ENCODE peak calls at places on chromosomes 7 and 10, in ten cellular contexts. E is suprapubic skin, K is gastrocnemius medialis, Y is IMR-90, V is Peyer's patch, N is uterus, F is transverse colon, H is heart left ventricle, M is right lobe of liver, P is breast epithelium. X is an unnamed sample.
A peak's percentile ranks its signal among the peaks of the same experiment; 100 is the strongest.

GRCh38 chr10:51685768-51686167 is 13.6 kb downstream of the CSTF2T start:
- DNase-seq in E (no peak), K (no peak), Y (no peak), V (no peak), N (no peak), F (no peak), H (no peak), M (no peak), P (no peak), X (no peak)

GRCh38 chr10:31644931-31645633 is 283.5 kb downstream of the ARHGAP12 start:
- DNase-seq in E (no peak), K (no peak), Y (peak; percentile 55), V (no peak), N (no peak), F (no peak), H (no peak), M (no peak), P (no peak), X (no peak)

GRCh38 chr10:100008708-100009282 is 952 bp downstream of the DNMBP start:
- DNase-seq in E (no peak), K (no peak), Y (no peak), V (no peak), N (no peak), F (no peak), H (no peak), M (no peak), P (no peak), X (no peak)

GRCh38 chr10:37856881-37857286 is 526 bp downstream of the ZNF248 start:
- DNase-seq in E (peak; percentile 58), K (no peak), Y (no peak), V (peak; percentile 53), N (peak; percentile 34), F (peak; percentile 31), H (peak; percentile 30), M (peak; percentile 51), P (peak; percentile 24), X (peak; percentile 54)

GRCh38 chr10:93695720-93696119 is 6.7 kb downstream of the FRA10AC1 start:
- DNase-seq in E (no peak), K (no peak), Y (no peak), V (no peak), N (no peak), F (no peak), H (no peak), M (no peak), P (no peak), X (no peak)

GRCh38 chr10:130388746-130389145 is 252.6 kb downstream of the GLRX3 start:
- DNase-seq in E (no peak), K (no peak), Y (no peak), V (no peak), N (no peak), F (no peak), H (no peak), M (peak; percentile 6), P (no peak), X (no peak)

GRCh38 chr7:132742152-132742551 is 165.9 kb upstream of the PLXNA4 start:
- DNase-seq in E (no peak), K (no peak), Y (peak; percentile 89), V (no peak), N (no peak), F (no peak), H (peak; percentile 58), M (no peak), P (no peak), X (peak; percentile 81)

GRCh38 chr7:132609906-132610520 is 33.7 kb upstream of the PLXNA4 start:
- DNase-seq in E (no peak), K (no peak), Y (no peak), V (no peak), N (no peak), F (no peak), H (no peak), M (no peak), P (no peak), X (no peak)

GRCh38 chr10:29377333-29377961 is 88.6 kb downstream of the LYZL1 start:
- DNase-seq in E (no peak), K (no peak), Y (peak; percentile 42), V (no peak), N (no peak), F (no peak), H (no peak), M (no peak), P (no peak), X (no peak)

GRCh38 chr7:5064391-5065106 is 18.9 kb downstream of the RBAK start:
- DNase-seq in E (no peak), K (no peak), Y (no peak), V (no peak), N (no peak), F (no peak), H (no peak), M (no peak), P (no peak), X (no peak)

GRCh38 chr7:77415474-77415821 is 701 bp downstream of the GSAP start:
- DNase-seq in E (no peak), K (no peak), Y (no peak), V (peak; percentile 87), N (no peak), F (peak; percentile 48), H (peak; percentile 35), M (no peak), P (no peak), X (peak; percentile 37)

GRCh38 chr7:77415822-77416620 is at the start of gene GSAP:
- DNase-seq in E (no peak), K (peak; percentile 45), Y (no peak), V (peak; percentile 88), N (peak; percentile 45), F (peak; percentile 81), H (peak; percentile 62), M (peak; percentile 88), P (peak; percentile 24), X (peak; percentile 66)

GRCh38 chr7:77413128-77413527 is 3.0 kb downstream of the GSAP start:
- DNase-seq in E (no peak), K (no peak), Y (no peak), V (no peak), N (no peak), F (no peak), H (no peak), M (no peak), P (no peak), X (no peak)

GRCh38 chr7:77416621-77417371 is 647 bp upstream of the GSAP start:
- DNase-seq in E (no peak), K (no peak), Y (no peak), V (no peak), N (no peak), F (no peak), H (no peak), M (no peak), P (no peak), X (no peak)

DNA sequence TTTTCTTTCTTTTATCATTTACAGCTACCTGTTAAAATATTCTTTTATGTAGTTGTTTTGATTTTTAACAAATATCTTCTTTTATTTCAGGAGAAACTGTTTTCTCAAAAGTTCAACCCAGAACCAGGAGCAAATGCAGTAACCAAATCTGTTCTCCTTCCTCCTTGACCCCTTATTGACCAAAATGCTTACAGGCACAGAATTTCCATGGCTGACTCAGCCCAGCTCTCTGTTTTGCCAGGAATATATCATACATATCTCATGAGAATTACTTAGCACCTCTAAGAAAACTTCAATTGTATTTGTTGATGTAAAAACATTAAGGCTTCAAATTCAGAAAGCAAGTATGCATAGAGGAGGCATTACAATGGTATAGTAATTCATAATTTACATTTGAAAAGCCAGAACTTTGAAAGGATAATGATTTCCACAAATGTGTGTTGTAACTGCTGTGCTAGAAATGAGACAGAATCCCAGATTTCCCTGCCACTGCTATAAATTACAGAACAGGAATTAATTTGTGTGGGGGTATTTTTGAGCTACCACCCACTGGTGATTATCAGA is 2.2 kb downstream of the GSAP start:
- DNase-seq in E (no peak), K (no peak), Y (peak; percentile 59), V (no peak), N (no peak), F (no peak), H (no peak), M (no peak), P (no peak), X (no peak)
- H3K27ac ChIP-seq in E (no peak overlapping the region), K (no peak overlapping the region), Y (no peak overlapping the region), V (peak overlapping the region; percentile 98), N (no peak overlapping the region), F (no peak overlapping the region), H (no peak overlapping the region), M (peak overlapping the region; percentile 18), P (no peak overlapping the region), X (no peak overlapping the region)

GRCh38 chr10:22700489-22700888 is 13.9 kb downstream of the PIP4K2A start:
- DNase-seq in E (no peak), K (no peak), Y (no peak), V (no peak), N (no peak), F (no peak), H (no peak), M (no peak), P (no peak), X (no peak)
- TF ChIP-seq POLR2A in E (no peak), K (no peak), Y (no peak), V (no peak), N (no peak), F (no peak), H (no peak), M (no peak), P (no peak), X (no peak)

GRCh38 chr10:91860885-91861284 is 48.4 kb downstream of the FGFBP3 start:
- DNase-seq in E (no peak), K (no peak), Y (no peak), V (no peak), N (no peak), F (no peak), H (no peak), M (no peak), P (no peak), X (no peak)

DNA sequence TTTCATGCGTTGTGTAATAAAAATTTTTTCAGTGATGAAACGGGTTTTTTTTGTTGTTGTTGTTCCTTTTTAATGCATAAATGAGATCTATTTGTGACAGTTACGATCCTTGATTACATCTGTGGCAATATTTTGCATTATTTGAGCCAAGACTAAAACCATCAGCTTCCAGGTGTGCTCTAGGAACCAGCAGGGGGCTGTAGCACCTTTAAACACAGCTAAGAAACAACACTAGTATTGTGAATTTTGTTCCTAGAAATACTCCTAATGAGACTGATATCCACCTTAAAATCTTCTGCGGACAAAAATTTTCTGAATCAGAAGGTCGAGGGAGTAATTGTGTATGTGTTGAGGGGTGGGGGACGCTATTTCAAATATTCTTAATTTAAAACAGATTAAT is 52.6 kb downstream of the FGFBP3 start:
- DNase-seq in E (no peak), K (no peak), Y (no peak), V (no peak), N (no peak), F (no peak), H (no peak), M (no peak), P (no peak), X (no peak)
- H3K36me3 ChIP-seq in E (peaks cover 96% of the 10 kb centered on the region), K (peaks cover 6% of the 10 kb centered on the region), Y (peaks cover 18% of the 10 kb centered on the region), V (no peaks in the 10 kb centered on the region), N (no peaks in the 10 kb centered on the region), F (peaks cover 94% of the 10 kb centered on the region), H (peaks cover 16% of the 10 kb centered on the region), M (peaks cover 66% of the 10 kb centered on the region), P (peaks cover 3% of the 10 kb centered on the region), X (no peaks in the 10 kb centered on the region)

DNA sequence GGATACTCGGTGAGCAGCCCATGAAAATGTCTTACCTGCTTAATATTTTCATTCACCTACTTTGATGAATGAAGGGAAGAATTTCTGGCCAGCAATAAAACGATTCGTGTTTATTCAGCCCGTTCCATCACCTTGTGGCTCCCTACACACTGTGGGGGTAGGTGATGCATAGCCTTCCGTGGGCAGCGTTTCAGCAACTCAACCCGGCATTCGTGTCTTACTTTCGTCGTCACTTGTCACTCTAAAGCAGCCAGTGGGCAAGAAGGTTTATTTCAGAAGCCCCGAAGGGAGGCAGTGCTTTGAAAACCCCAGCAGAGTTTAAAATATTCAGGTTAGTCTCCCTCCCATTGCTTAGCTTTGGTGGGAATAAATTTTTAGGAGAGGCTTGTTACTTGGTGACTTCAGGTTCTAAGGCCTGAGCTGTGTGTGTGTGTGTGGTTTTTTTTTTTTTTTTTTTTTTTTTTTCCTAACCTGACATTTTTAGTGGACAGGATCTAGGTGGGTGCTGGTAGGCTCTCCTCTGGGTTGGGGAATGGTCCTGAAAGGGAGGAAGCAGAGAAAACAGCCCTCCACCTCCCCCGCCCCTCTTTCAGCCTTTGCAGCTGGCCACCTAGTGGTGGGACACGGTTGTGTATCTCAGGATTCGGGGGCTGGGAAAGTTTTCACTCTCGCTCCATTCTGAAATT is 1.8 kb downstream of the GRK5 start:
- DNase-seq in E (peak; percentile 81), K (peak; percentile 37), Y (peak; percentile 80), V (peak; percentile 83), N (peak; percentile 77), F (peak; percentile 60), H (peak; percentile 69), M (peak; percentile 60), P (peak; percentile 26), X (peak; percentile 70)
- H3K27ac ChIP-seq in E (peak overlapping the region; percentile 98), K (peak overlapping the region; percentile 75), Y (peak overlapping the region; percentile 99), V (peak overlapping the region; percentile 75), N (peak overlapping the region; percentile 100), F (peak overlapping the region; percentile 100), H (peak overlapping the region; percentile 100), M (peak overlapping the region; percentile 99), P (peak overlapping the region; percentile 99), X (peak overlapping the region; percentile 97)

X was measured in testis.